ENCODE peak calls at places on chromosomes 1 and 21, in six cellular contexts. B is RWPE1; P is cardiac muscle cell; M is NCI-H345; L is uterus; T is activated effector memory CD4-positive, alpha-beta T cell treated with Interleukin-2 at 50 U/mL for 16 hours. Q is an unnamed sample.

GRCh38 chr1:212401042-212401441 is 13.6 kb downstream of the PACC1 start:
- DNase-seq in B (no peak), P (no peak), M (no peak), L (no peak), T (no peak), Q (no peak)

GRCh38 chr21:36874665-36875064 is 91.8 kb downstream of the HLCS start:
- DNase-seq in B (no peak), P (no peak), M (no peak), L (no peak), T (no peak), Q (no peak)

GRCh38 chr1:95017775-95018174 is 55.0 kb downstream of the ALG14 start:
- DNase-seq in B (no peak), P (no peak), M (no peak), L (no peak), T (no peak), Q (no peak)

GRCh38 chr1:41282679-41283317 is 40.7 kb upstream of the SCMH1 start:
- DNase-seq in B (peak; percentile 61), P (peak; percentile 60), M (peak; percentile 3), L (peak; percentile 31), T (no peak), Q (peak; percentile 44)

GRCh38 chr1:31700468-31701136 is 3.2 kb downstream of the COL16A1 start:
- DNase-seq in B (no peak), P (no peak), M (peak; percentile 28), L (no peak), T (no peak), Q (no peak)

GRCh38 chr1:226510453-226510852 is 38.1 kb upstream of the STUM start:
- DNase-seq in B (no peak), P (no peak), M (no peak), L (no peak), T (no peak), Q (no peak)

GRCh38 chr1:165067829-165068228 is 288.7 kb downstream of the LMX1A start:
- DNase-seq in B (no peak), P (no peak), M (no peak), L (no peak), T (no peak), Q (no peak)

GRCh38 chr1:215076312-215076711 is 6.2 kb upstream of the KCNK2 start:
- DNase-seq in B (peak; percentile 21), P (peak; percentile 23), M (peak; percentile 15), L (no peak), T (no peak), Q (peak; percentile 56)

GRCh38 chr1:35577071-35577998 is 4.2 kb downstream of the TFAP2E start:
- DNase-seq in B (no peak), P (peak; percentile 27), M (no peak), L (no peak), T (peak; percentile 61), Q (no peak)

GRCh38 chr1:154867841-154868610 is 2.1 kb downstream of the KCNN3 start:
- DNase-seq in B (no peak), P (no peak), M (no peak), L (no peak), T (no peak), Q (no peak)

GRCh38 chr1:25773441-25774125 is 26.4 kb upstream of the SELENON start:
- DNase-seq in B (no peak), P (no peak), M (no peak), L (no peak), T (no peak), Q (peak; percentile 58)

GRCh38 chr21:41668051-41668541 is 98.8 kb downstream of the RIPK4 start:
- DNase-seq in B (no peak), P (no peak), M (no peak), L (no peak), T (no peak), Q (no peak)

GRCh38 chr1:196590012-196590708 is 18.1 kb downstream of the KCNT2 start:
- DNase-seq in B (no peak), P (no peak), M (no peak), L (no peak), T (no peak), Q (no peak)

GRCh38 chr1:95547000-95547399 is 313.0 kb downstream of the RWDD3 start:
- DNase-seq in B (no peak), P (no peak), M (no peak), L (no peak), T (no peak), Q (no peak)

Q was measured in trophoblast cell.